ENCODE peak calls at places on chromosomes 1 and 21, in five cellular contexts. S is heart right ventricle, D is breast epithelium, P is HS-5, B is iris pigment epithelial cell. Y is an unnamed sample.

GRCh38 chr1:166616206-166616605 is 223.1 kb upstream of the POGK start:
- DNase-seq in P (no peak), D (no peak), B (no peak), S (no peak), Y (no peak)

GRCh38 chr1:53293123-53293522 is 34.7 kb downstream of the LRP8 start:
- DNase-seq in S (peak), B (no peak), P (no peak), D (no peak), Y (no peak)

GRCh38 chr1:6105218-6105679 is 59.6 kb downstream of the KCNAB2 start:
- DNase-seq in B (no peak), P (no peak), S (peak), D (no peak), Y (no peak)

GRCh38 chr1:121517586-121518230 is 332.9 kb downstream of the SRGAP2C start:
- DNase-seq in D (no peak), P (no peak), S (no peak), B (no peak), Y (no peak)

GRCh38 chr1:40162791-40163441 is 1.7 kb downstream of the RLF start:
- DNase-seq in P (no peak), D (no peak), B (peak), S (no peak), Y (no peak)

GRCh38 chr1:227273557-227273956 is 44.7 kb downstream of the CDC42BPA start:
- DNase-seq in S (no peak), B (peak), P (no peak), D (no peak), Y (no peak)

GRCh38 chr1:219174672-219175564 is 1.2 kb downstream of the LYPLAL1 start:
- DNase-seq in D (peak), P (peak), B (peak), S (no peak), Y (peak)

GRCh38 chr1:244353572-244354091 is 98.1 kb downstream of the ADSS2 start:
- DNase-seq in D (peak), S (peak), B (peak), P (peak), Y (peak)

GRCh38 chr21:14768042-14768441 is 221.9 kb upstream of the SAMSN1 start:
- DNase-seq in P (no peak), D (no peak), B (peak), S (no peak), Y (no peak)

GRCh38 chr1:244862354-244862698 is 2.0 kb downstream of the HNRNPU start:
- DNase-seq in D (no peak), P (no peak), B (peak), S (no peak), Y (no peak)

GRCh38 chr1:66576645-66577044 is 42.7 kb downstream of the SGIP1 start:
- DNase-seq in S (no peak), P (no peak), D (no peak), B (peak), Y (no peak)

GRCh38 chr1:205842177-205842576 is 7.8 kb downstream of the PM20D1 start:
- DNase-seq in P (no peak), D (no peak), S (no peak), B (no peak), Y (no peak)

GRCh38 chr21:43825936-43826622 is 36.7 kb downstream of the RRP1 start:
- DNase-seq in S (no peak), B (peak), P (no peak), D (no peak), Y (no peak)

GRCh38 chr1:19892628-19893168 is 10.5 kb downstream of the OTUD3 start:
- DNase-seq in S (no peak), B (peak), P (no peak), D (no peak), Y (no peak)

GRCh38 chr1:72670902-72671301 is 388.6 kb upstream of the NEGR1 start:
- DNase-seq in S (no peak), B (no peak), D (no peak), P (no peak), Y (no peak)

GRCh38 chr21:10627316-10627863 is 106.0 kb downstream of the TPTE start:
- DNase-seq in S (no peak), D (no peak), B (no peak), P (no peak), Y (no peak)

GRCh38 chr1:43660355-43660754 is 10.4 kb downstream of the KDM4A start:
- DNase-seq in S (no peak), B (no peak), P (no peak), D (no peak), Y (no peak)

GRCh38 chr21:38306407-38306806 is 49.6 kb downstream of the KCNJ15 start:
- DNase-seq in S (no peak), P (no peak), B (peak), D (no peak), Y (no peak)

GRCh38 chr1:201916649-201917249 is 28.1 kb downstream of the SHISA4 start:
- DNase-seq in D (peak), S (peak), B (peak), P (peak), Y (no peak)

GRCh38 chr1:93575586-93576271 is 105.9 kb downstream of the BCAR3 start:
- DNase-seq in D (peak), B (no peak), P (no peak), S (no peak), Y (no peak)

GRCh38 chr1:83791821-83792437 is 207.0 kb downstream of the TTLL7 start:
- DNase-seq in D (no peak), P (peak), B (peak), S (no peak), Y (no peak)

GRCh38 chr1:235018720-235019444 is 109.8 kb downstream of the TOMM20 start:
- DNase-seq in S (no peak), D (no peak), P (no peak), B (no peak), Y (no peak)

GRCh38 chr1:201095581-201096531 is 16.4 kb downstream of the CACNA1S start:
- DNase-seq in P (no peak), D (no peak), B (no peak), S (no peak), Y (no peak)

GRCh38 chr1:34924759-34925555 is 4.5 kb downstream of the DLGAP3 start:
- DNase-seq in D (peak), P (no peak), S (peak), B (peak), Y (no peak)

GRCh38 chr1:183989078-183989577 is 48.4 kb downstream of the COLGALT2 start:
- DNase-seq in D (no peak), S (peak), B (peak), P (peak), Y (peak)

GRCh38 chr1:233336554-233337442 is 9.3 kb downstream of the MAP3K21 start:
- DNase-seq in P (no peak), B (no peak), D (no peak), S (no peak), Y (no peak)

GRCh38 chr1:78577257-78578100 is 42.8 kb upstream of the IFI44L start:
- DNase-seq in P (no peak), S (no peak), B (peak), D (no peak), Y (no peak)

GRCh38 chr1:41109316-41110263 is 88.1 kb upstream of the SLFNL1 start:
- DNase-seq in P (peak), D (peak), B (peak), S (no peak), Y (peak)

GRCh38 chr1:110185181-110185580 is 24.9 kb upstream of the KCNC4 start:
- DNase-seq in B (no peak), S (peak), D (no peak), P (no peak), Y (no peak)

GRCh38 chr1:198373376-198373775 is 167.1 kb downstream of the ATP6V1G3 start:
- DNase-seq in P (no peak), B (peak), S (no peak), D (no peak), Y (no peak)

GRCh38 chr21:37214952-37215351 is 52.2 kb downstream of the VPS26C start:
- DNase-seq in B (no peak), P (no peak), S (no peak), D (no peak), Y (no peak)

GRCh38 chr1:241990040-241990439 is 8.9 kb downstream of the MAP1LC3C start:
- DNase-seq in D (peak), S (peak), B (peak), P (peak), Y (no peak)

GRCh38 chr1:206479164-206480125 is 9.2 kb downstream of the IKBKE start:
- DNase-seq in D (peak), B (peak), P (peak), S (peak), Y (no peak)

GRCh38 chr1:29515188-29515955 is 279.1 kb downstream of the PTPRU start:
- DNase-seq in B (no peak), P (no peak), D (no peak), S (no peak), Y (no peak)

GRCh38 chr1:207089627-207090265 is 1.1 kb downstream of the C4BPB start:
- DNase-seq in S (no peak), D (no peak), B (no peak), P (no peak), Y (no peak)